ENCODE peak calls at places on chromosomes 1 and 21, in four cellular contexts. One of them, this sample, is unnamed.

GRCh38 chr21:44615881-44616590 is 4.2 kb downstream of the KRTAP10-8 start:
- DNase-seq in uterus: no peak
- DNase-seq in brain microvascular endothelial cell: no peak
- DNase-seq in ovary: no peak
- DNase-seq in this sample: no peak

GRCh38 chr1:89659322-89660061 is 26.6 kb downstream of the LRRC8C start:
- DNase-seq in ovary: no peak
- DNase-seq in brain microvascular endothelial cell: no peak
- DNase-seq in uterus: no peak
- DNase-seq in this sample: no peak

GRCh38 chr1:223759273-223759672 is 46.9 kb downstream of the CAPN2 start:
- DNase-seq in ovary: no peak
- DNase-seq in brain microvascular endothelial cell: no peak
- DNase-seq in uterus: no peak
- DNase-seq in this sample: no peak

GRCh38 chr1:106721779-106722178 is 334.7 kb upstream of the PRMT6 start:
- DNase-seq in ovary: no peak
- DNase-seq in uterus: no peak
- DNase-seq in brain microvascular endothelial cell: no peak
- DNase-seq in this sample: no peak

GRCh38 chr1:244844155-244845121 is 9.0 kb downstream of the COX20 start:
- DNase-seq in ovary: no peak
- DNase-seq in brain microvascular endothelial cell: no peak
- DNase-seq in uterus: no peak
- DNase-seq in this sample: no peak

GRCh38 chr1:246503341-246503740 is 3.7 kb downstream of the SMYD3 start:
- DNase-seq in brain microvascular endothelial cell: no peak
- DNase-seq in ovary: no peak
- DNase-seq in uterus: no peak
- DNase-seq in this sample: peak; percentile 10

GRCh38 chr1:169892819-169893644 is 664 bp downstream of the SCYL3 start:
- DNase-seq in brain microvascular endothelial cell: peak; percentile 14
- DNase-seq in uterus: peak; percentile 38
- DNase-seq in ovary: peak; percentile 64
- DNase-seq in this sample: no peak

GRCh38 chr1:22132517-22133235 is 10.2 kb downstream of the WNT4 start:
- DNase-seq in uterus: peak; percentile 58
- DNase-seq in ovary: peak; percentile 56
- DNase-seq in brain microvascular endothelial cell: peak; percentile 25
- DNase-seq in this sample: no peak

GRCh38 chr1:187648091-187648490 is 819.3 kb downstream of the PLA2G4A start:
- DNase-seq in uterus: no peak
- DNase-seq in brain microvascular endothelial cell: no peak
- DNase-seq in ovary: no peak
- DNase-seq in this sample: no peak

GRCh38 chr1:171954386-171954785 is 113.1 kb downstream of the DNM3 start:
- DNase-seq in uterus: no peak
- DNase-seq in brain microvascular endothelial cell: no peak
- DNase-seq in ovary: no peak
- DNase-seq in this sample: no peak

GRCh38 chr21:33825898-33826297 is 89.7 kb downstream of the ATP5PO start:
- DNase-seq in uterus: peak; percentile 45
- DNase-seq in brain microvascular endothelial cell: no peak
- DNase-seq in ovary: no peak
- DNase-seq in this sample: no peak

GRCh38 chr1:3944621-3944914 is 44.5 kb upstream of the C1orf174 start:
- DNase-seq in uterus: no peak
- DNase-seq in brain microvascular endothelial cell: no peak
- DNase-seq in ovary: no peak
- DNase-seq in this sample: no peak

GRCh38 chr21:43323244-43324005 is 103.5 kb downstream of the SIK1 start:
- DNase-seq in uterus: no peak
- DNase-seq in ovary: peak; percentile 72
- DNase-seq in brain microvascular endothelial cell: no peak
- DNase-seq in this sample: no peak

GRCh38 chr1:92957020-92957734 is 4.1 kb downstream of the DIPK1A start:
- DNase-seq in ovary: no peak
- DNase-seq in uterus: no peak
- DNase-seq in brain microvascular endothelial cell: no peak
- DNase-seq in this sample: no peak

GRCh38 chr1:44511769-44512168 is 106.7 kb downstream of the RNF220 start:
- DNase-seq in uterus: no peak
- DNase-seq in ovary: no peak
- DNase-seq in brain microvascular endothelial cell: no peak
- DNase-seq in this sample: no peak

GRCh38 chr1:42035205-42035829 is 116.6 kb upstream of the HIVEP3 start:
- DNase-seq in ovary: no peak
- DNase-seq in uterus: peak; percentile 52
- DNase-seq in brain microvascular endothelial cell: peak; percentile 34
- DNase-seq in this sample: peak; percentile 14

GRCh38 chr1:210269981-210270380 is 37.4 kb downstream of the SERTAD4 start:
- DNase-seq in uterus: no peak
- DNase-seq in brain microvascular endothelial cell: no peak
- DNase-seq in ovary: no peak
- DNase-seq in this sample: no peak

GRCh38 chr21:32812035-32812434 is 40.5 kb upstream of the PAXBP1 start:
- DNase-seq in uterus: no peak
- DNase-seq in ovary: peak; percentile 28
- DNase-seq in brain microvascular endothelial cell: no peak
- DNase-seq in this sample: no peak

GRCh38 chr1:198754670-198755069 is 115.8 kb downstream of the PTPRC start:
- DNase-seq in uterus: no peak
- DNase-seq in ovary: no peak
- DNase-seq in brain microvascular endothelial cell: no peak
- DNase-seq in this sample: no peak

GRCh38 chr1:165162671-165163241 is 193.8 kb downstream of the LMX1A start:
- DNase-seq in brain microvascular endothelial cell: no peak
- DNase-seq in uterus: no peak
- DNase-seq in ovary: no peak
- DNase-seq in this sample: no peak

GRCh38 chr1:160637821-160638539 is 8.9 kb downstream of the SLAMF1 start:
- DNase-seq in uterus: no peak
- DNase-seq in ovary: no peak
- DNase-seq in brain microvascular endothelial cell: peak; percentile 3
- DNase-seq in this sample: no peak

GRCh38 chr1:55380313-55380970 is 165.3 kb upstream of the USP24 start:
- DNase-seq in uterus: peak; percentile 71
- DNase-seq in brain microvascular endothelial cell: no peak
- DNase-seq in ovary: no peak
- DNase-seq in this sample: no peak

GRCh38 chr1:94720091-94720793 is 99.9 kb upstream of the SLC44A3 start:
- DNase-seq in brain microvascular endothelial cell: no peak
- DNase-seq in ovary: no peak
- DNase-seq in uterus: no peak
- DNase-seq in this sample: no peak

GRCh38 chr1:234495231-234495990 is 16.4 kb upstream of the TARBP1 start:
- DNase-seq in uterus: no peak
- DNase-seq in ovary: no peak
- DNase-seq in brain microvascular endothelial cell: peak; percentile 91
- DNase-seq in this sample: peak; percentile 93

GRCh38 chr1:159211331-159212136 is 6.9 kb downstream of the ACKR1 start:
- DNase-seq in brain microvascular endothelial cell: no peak
- DNase-seq in uterus: peak; percentile 35
- DNase-seq in ovary: no peak
- DNase-seq in this sample: no peak

GRCh38 chr1:162230096-162230495 is 146.6 kb downstream of the SPATA46 start:
- DNase-seq in uterus: no peak
- DNase-seq in ovary: no peak
- DNase-seq in brain microvascular endothelial cell: peak; percentile 15
- DNase-seq in this sample: no peak

DNA sequence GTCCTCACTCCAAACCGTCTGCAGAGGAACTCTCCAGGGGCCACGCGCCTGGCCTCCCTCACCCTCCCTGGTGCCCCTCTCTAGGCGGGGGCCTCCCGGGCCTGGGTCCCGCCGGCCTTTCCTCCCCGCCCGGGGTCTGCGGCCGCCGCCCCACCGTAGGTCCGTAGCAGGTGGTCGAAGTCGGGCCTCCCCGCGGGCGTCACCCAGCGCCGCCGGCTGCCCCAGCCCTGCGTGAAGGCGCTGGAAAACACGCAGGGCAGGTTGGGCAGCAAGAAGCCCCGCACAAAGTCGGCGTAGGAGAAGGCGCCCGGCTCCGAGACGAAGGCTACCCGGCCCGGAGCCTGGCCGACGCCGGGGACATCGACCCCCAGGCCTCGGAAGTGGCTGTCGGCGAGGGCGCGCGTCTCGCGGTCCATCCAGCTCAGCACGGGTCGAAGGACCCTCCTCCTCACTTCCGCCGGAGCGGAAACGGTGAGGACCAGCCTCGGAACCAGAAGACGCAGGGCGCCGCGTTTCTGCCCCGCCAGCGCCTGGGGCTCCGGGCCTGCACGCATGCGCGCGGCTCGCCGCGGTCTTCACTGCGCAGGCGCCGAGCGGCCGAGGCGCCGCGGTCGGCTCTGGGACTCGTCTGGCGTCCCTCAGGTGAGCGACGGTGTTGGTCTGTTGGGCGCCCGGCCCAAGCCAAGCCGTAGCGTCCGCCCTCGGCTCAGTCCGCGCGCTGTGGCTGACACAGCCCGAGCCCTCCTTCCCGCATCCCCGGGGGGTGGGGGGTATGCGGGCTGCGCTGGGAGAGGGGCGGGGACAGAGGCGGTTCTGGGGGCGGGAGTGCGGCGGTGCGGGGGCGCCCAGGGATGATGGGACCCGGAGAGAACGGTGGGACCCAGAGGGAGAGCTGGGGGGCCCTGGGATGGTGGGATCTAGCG is at the start of the genes JMJD4 and SNAP47:
- DNase-seq in brain microvascular endothelial cell: peak; percentile 86
- DNase-seq in uterus: peak; percentile 87
- DNase-seq in ovary: peak; percentile 93
- DNase-seq in this sample: no peak
- TF ChIP-seq CTCF in brain microvascular endothelial cell: no peak
- TF ChIP-seq CTCF in uterus: no peak
- TF ChIP-seq CTCF in ovary: no peak
- TF ChIP-seq CTCF in this sample: no peak

DNA sequence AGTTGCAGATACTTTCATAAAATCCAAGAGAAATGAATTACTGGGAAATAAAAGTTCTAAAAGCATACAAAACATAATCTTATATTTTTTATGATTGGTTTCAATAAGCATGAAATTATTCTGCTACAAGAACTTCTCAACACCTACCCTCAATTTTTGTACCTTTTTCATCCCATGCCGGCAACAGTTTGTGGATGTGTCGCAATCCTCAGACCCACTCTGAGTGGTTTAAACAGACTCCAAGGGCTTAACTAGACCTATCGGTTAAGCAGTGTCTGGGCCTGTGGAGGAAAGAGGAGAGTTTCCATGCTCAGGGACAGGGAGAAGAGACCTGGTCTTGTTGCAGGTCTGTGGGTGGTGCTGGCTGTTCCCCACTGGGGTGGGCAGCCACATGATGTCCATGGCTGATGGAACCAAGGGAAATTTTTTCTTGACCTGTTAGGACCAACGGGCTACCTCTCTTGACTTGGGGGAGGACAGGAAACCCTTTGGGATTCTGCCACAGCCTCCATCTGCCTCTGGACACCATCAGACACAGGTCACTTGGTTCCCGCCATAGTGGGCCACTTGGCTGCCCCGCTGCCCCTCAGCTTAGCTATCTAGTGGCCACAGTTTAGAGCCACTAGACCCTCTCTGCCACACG is 81.1 kb upstream of the CLDN14 start:
- DNase-seq in uterus: no peak
- DNase-seq in ovary: no peak
- DNase-seq in brain microvascular endothelial cell: no peak
- DNase-seq in this sample: no peak
- H3K27me3 ChIP-seq in uterus: no peaks in the 10 kb centered on the region
- H3K27me3 ChIP-seq in ovary: no peaks in the 10 kb centered on the region
- H3K27me3 ChIP-seq in brain microvascular endothelial cell: peaks cover 17% of the 10 kb centered on the region
- H3K27me3 ChIP-seq in this sample: peaks cover 15% of the 10 kb centered on the region

GRCh38 chr21:15731243-15731613 is 1.4 kb downstream of the USP25 start:
- DNase-seq in ovary: no peak
- DNase-seq in uterus: no peak
- DNase-seq in brain microvascular endothelial cell: no peak
- DNase-seq in this sample: no peak

GRCh38 chr21:15732996-15733329 is 3.2 kb downstream of the USP25 start:
- DNase-seq in uterus: no peak
- DNase-seq in brain microvascular endothelial cell: no peak
- DNase-seq in ovary: no peak
- DNase-seq in this sample: no peak

GRCh38 chr21:15730484-15731242 is 881 bp downstream of the USP25 start:
- DNase-seq in brain microvascular endothelial cell: no peak
- DNase-seq in uterus: no peak
- DNase-seq in ovary: peak; percentile 50
- DNase-seq in this sample: no peak

GRCh38 chr21:15732290-15732995 is 2.7 kb downstream of the USP25 start:
- DNase-seq in uterus: no peak
- DNase-seq in ovary: no peak
- DNase-seq in brain microvascular endothelial cell: no peak
- DNase-seq in this sample: peak; percentile 56

DNA sequence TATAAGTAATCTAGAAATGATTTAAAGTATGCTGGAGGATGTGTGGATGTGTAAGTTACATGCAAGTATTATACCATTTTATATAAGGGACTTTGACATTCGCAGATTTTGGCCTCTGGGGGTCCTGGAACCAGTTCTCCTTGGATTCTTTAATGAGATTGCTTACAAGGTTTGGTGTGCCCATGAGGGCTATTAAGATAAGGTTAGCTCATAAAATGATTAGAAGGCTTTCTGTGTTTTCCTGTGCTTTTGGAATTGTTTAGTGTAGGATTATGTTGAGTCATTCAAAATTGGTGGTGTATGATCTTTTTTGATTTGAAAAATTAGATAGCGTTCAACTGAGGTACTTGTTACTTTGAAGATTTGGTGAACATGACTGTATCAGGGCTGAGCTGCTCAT is 5.6 kb downstream of the USP25 start:
- DNase-seq in brain microvascular endothelial cell: no peak
- DNase-seq in ovary: no peak
- DNase-seq in uterus: no peak
- DNase-seq in this sample: no peak
- TF ChIP-seq CTCF in brain microvascular endothelial cell: no peak
- TF ChIP-seq CTCF in ovary: no peak
- TF ChIP-seq CTCF in uterus: no peak
- TF ChIP-seq CTCF in this sample: no peak

GRCh38 chr1:166975361-166976129 is at the start of gene ILDR2:
- DNase-seq in ovary: peak; percentile 42
- DNase-seq in brain microvascular endothelial cell: peak; percentile 21
- DNase-seq in uterus: peak; percentile 33
- DNase-seq in this sample: no peak
- H3K27me3 ChIP-seq in ovary: no peaks in the 10 kb centered on the region
- H3K27me3 ChIP-seq in brain microvascular endothelial cell: peaks cover 71% of the 10 kb centered on the region
- H3K27me3 ChIP-seq in uterus: no peaks in the 10 kb centered on the region
- H3K27me3 ChIP-seq in this sample: peaks cover 7% of the 10 kb centered on the region

DNA sequence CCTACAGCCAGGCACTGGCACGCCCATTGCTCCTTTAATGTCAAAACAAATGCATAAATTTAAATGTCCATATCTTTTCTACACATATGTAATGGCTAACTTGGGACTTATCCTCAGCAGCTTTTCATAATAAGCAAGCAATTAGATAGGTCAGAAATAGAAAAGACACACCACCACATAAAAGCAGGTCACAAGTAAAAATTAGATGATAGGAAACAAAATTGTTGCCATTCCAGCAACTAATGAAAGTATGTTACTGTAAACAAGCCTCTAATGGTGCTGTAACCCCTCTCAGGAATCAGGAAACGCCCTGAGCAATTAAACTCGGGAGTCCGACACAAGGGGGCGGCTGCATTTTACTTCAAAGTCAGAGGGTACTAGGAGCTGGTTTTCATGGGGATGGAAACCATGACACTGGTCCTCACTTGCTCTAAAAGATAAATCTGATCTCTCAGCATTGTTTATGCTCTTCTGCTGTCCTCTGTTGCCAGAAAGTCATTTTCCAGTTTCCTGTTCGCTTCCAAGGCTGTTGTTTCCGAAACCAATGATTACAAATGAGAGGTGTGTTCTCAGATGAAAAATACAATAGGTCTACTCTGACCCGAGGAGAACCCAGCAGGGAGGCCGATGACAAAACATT is 93.4 kb downstream of the TGFBR3 start:
- DNase-seq in uterus: no peak
- DNase-seq in ovary: no peak
- DNase-seq in brain microvascular endothelial cell: no peak
- DNase-seq in this sample: no peak
- TF ChIP-seq CTCF in uterus: peak; percentile 10
- TF ChIP-seq CTCF in ovary: no peak
- TF ChIP-seq CTCF in brain microvascular endothelial cell: peak; percentile 2
- TF ChIP-seq CTCF in this sample: no peak